ENCODE peak calls at places on chromosomes 3 and 15, in five cellular contexts. U is left ventricle myocardium inferior, F is astrocyte of the spinal cord, G is tibial artery, E is cardiac muscle cell. W is an unnamed sample.

GRCh38 chr3:197454014-197454413 is 101.8 kb downstream of the BDH1 start:
- DNase-seq in U (no peak), F (no peak), G (no peak), E (peak), W (no peak)

GRCh38 chr15:40112789-40113188 is 4.1 kb upstream of the BMF start:
- DNase-seq in U (no peak), G (no peak), F (no peak), E (no peak), W (no peak)

GRCh38 chr15:35184646-35185045 is 99.6 kb upstream of the NANOGP8 start:
- DNase-seq in F (no peak), E (no peak), G (no peak), U (no peak), W (no peak)

GRCh38 chr3:40516201-40516600 is 8.6 kb upstream of the ZNF621 start:
- DNase-seq in F (peak), E (peak), U (no peak), G (no peak), W (no peak)

GRCh38 chr3:23888617-23889228 is 28.1 kb downstream of the NKIRAS1 start:
- DNase-seq in U (no peak), E (peak), G (no peak), F (peak), W (no peak)

GRCh38 chr3:47145272-47145671 is 18.6 kb downstream of the SETD2 start:
- DNase-seq in U (no peak), E (no peak), G (no peak), F (no peak), W (no peak)

GRCh38 chr3:55516391-55517030 is 29.4 kb upstream of the WNT5A start:
- DNase-seq in G (no peak), F (no peak), U (no peak), E (no peak), W (no peak)

GRCh38 chr3:172808969-172809546 is 58.5 kb downstream of the ECT2 start:
- DNase-seq in U (no peak), F (peak), E (peak), G (no peak), W (no peak)

GRCh38 chr15:64067564-64068030 is 21.3 kb upstream of the DAPK2 start:
- DNase-seq in E (peak), U (peak), F (peak), G (peak), W (peak)

GRCh38 chr15:68488290-68488689 is 56.3 kb upstream of the ITGA11 start:
- DNase-seq in F (no peak), U (no peak), E (no peak), G (no peak), W (no peak)

GRCh38 chr3:47782538-47783308 is 1.0 kb upstream of the SMARCC1 start:
- DNase-seq in G (no peak), F (no peak), U (no peak), E (no peak), W (no peak)

GRCh38 chr3:36905545-36905944 is 39.3 kb downstream of the TRANK1 start:
- DNase-seq in U (no peak), G (no peak), E (no peak), F (no peak), W (no peak)

DNA sequence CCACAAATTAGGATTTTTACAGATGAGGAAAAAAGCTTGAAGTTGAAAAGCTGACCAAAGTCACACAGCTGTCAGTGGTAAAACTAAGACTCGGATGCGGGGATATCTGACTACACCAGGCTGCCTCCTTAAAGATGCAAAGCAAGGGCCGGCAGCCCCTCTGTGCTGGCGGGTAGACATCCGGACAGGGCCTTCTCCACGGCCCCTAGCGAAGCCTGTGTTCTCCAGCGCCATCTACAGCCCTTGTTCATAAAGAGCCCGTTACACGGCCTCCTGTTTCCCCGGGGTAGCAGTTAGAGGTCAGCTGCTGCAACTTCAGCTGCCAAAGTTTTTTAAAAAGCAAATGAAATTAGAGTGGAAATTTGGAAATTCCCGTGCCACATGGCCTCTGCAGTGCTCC is 383.0 kb downstream of the TBL1XR1 start:
- DNase-seq in G (peak), F (peak), E (peak), U (peak), W (no peak)
- TF ChIP-seq CTCF in G (peak), F (peak), E (peak), U (peak), W (no peak)

GRCh38 chr3:173988912-173989311 is 591.4 kb downstream of the NLGN1 start:
- DNase-seq in E (no peak), G (no peak), F (no peak), U (no peak), W (no peak)

DNA sequence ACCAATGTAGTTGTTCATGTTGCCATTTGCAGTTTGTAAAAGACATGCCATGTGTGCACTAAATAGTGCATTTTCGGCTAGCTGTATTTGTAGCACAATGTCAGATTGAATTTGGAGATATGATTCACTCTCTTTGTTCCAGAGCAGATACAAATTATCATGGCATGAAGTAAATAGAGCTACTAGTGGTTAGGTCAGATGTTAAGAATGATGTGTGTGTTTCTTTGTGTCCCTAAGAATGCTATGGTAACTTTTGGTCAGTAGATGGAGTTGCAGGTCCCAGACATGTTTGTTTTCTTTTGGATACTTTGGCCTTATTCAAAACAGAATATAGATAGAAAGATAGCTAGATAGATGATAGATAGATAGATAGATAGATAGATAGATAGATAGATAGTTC is 595.8 kb downstream of the NLGN1 start:
- DNase-seq in F (peak), U (no peak), E (peak), G (no peak), W (no peak)
- TF ChIP-seq CTCF in F (peak), U (no peak), E (peak), G (no peak), W (no peak)

DNA sequence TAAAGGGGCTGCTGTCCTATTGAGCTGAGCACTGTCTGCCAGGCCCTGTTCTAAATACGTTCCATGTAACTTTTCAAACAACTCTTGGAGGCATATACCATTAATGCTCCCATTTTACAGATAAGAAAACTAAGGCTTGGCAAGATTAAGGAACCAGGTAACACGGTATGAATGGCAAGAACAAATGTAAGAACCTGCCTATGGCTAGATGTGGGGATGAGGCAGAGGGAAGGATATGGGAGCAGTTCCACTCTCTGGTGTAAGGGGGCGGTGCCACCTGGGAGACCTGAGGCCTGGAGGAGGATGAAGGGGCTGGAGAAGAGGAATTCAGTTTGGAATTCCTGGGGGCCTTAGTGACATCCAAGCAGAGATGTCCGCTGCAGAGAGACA is 3.8 kb upstream of the LMAN1L start:
- DNase-seq in E (no peak), G (no peak), U (no peak), F (no peak), W (no peak)
- TF ChIP-seq CTCF in E (no peak), G (no peak), U (no peak), F (peak), W (no peak)

DNA sequence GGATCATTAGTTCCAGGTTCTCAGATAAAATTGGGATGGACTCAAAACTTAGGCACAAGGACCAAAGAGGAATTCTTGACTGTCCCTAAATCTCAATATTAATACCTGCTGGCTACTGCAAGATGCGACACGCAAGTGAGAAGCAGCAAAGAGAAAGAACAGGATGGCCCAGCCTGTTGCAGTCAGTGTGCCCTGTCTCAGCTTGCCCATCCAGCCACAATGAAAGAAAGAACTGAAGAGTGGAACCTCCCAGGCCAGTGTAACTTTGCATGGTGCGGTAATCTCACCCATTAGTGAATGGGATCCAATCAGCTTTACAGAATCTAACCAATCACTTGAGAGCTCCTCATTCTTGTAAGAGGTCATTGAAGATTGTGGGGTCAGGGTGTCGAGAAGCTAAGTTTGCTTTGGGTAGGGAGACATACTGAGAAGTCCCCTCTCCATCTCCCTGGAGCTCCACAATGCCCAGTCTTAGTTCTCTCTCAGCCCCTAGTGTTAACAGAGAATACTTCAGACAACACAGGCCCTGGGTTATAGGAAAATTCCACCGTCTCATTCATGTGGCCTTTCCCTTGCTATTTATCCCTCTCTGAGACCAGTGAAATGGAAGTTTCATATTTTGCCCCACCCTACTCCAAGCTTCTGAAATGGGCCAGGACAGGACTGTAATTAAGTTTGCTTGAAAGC is 3.2 kb upstream of the SLC9A9 start:
- DNase-seq in F (no peak), G (no peak), U (no peak), E (no peak), W (no peak)
- TF ChIP-seq CTCF in F (no peak), G (no peak), U (no peak), E (no peak), W (no peak)

DNA sequence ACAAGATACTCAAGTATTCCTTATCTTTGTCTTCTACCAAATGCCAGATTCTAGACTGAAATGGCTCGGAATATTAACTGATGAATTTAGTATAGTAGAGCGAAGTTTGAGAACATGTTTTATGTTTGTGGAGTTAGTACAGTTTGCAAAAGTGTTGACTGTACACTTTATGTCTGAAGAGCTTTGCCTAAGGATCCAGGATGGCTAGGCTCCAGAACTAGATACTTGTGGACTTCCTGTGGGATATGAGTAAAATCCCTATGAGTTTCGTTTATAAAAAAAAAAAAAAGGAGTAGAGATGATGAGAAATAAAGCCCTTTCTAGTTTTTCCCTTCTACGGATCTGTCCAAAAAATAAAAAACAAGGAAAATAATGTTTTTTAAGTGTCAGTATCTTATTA is 96.7 kb downstream of the TP63 start:
- DNase-seq in U (no peak), G (no peak), F (peak), E (peak), W (no peak)
- TF ChIP-seq CTCF in U (no peak), G (no peak), F (no peak), E (no peak), W (no peak)

W was measured in activated B cell treated with CpG ODN at 0.5 μM for 24 hours.